ENCODE peak calls at places on chromosomes 5 and 9, in four cellular contexts. One of them, this sample, is unnamed.

GRCh38 chr9:73132034-73132776 is 19.5 kb upstream of the ANXA1 start:
- DNase-seq in neuronal stem cell: peak; percentile 30
- DNase-seq in substantia nigra: peak; percentile 23
- DNase-seq in fibroblast of lung: peak; percentile 86
- DNase-seq in this sample: no peak

GRCh38 chr9:133583111-133583510 is 26.1 kb downstream of the FAM163B start:
- DNase-seq in fibroblast of lung: no peak
- DNase-seq in substantia nigra: no peak
- DNase-seq in neuronal stem cell: no peak
- DNase-seq in this sample: no peak

GRCh38 chr5:107682533-107682932 is 11.8 kb upstream of the EFNA5 start:
- DNase-seq in substantia nigra: no peak
- DNase-seq in neuronal stem cell: no peak
- DNase-seq in fibroblast of lung: no peak
- DNase-seq in this sample: no peak

GRCh38 chr5:60312098-60312497 is 387.9 kb downstream of the DEPDC1B start:
- DNase-seq in neuronal stem cell: no peak
- DNase-seq in fibroblast of lung: no peak
- DNase-seq in substantia nigra: no peak
- DNase-seq in this sample: no peak

GRCh38 chr9:131318211-131318610 is 28.7 kb downstream of the PLPP7 start:
- DNase-seq in fibroblast of lung: no peak
- DNase-seq in substantia nigra: no peak
- DNase-seq in neuronal stem cell: no peak
- DNase-seq in this sample: peak; percentile 93

GRCh38 chr9:76729116-76729515 is 35.1 kb upstream of the PCA3 start:
- DNase-seq in substantia nigra: no peak
- DNase-seq in neuronal stem cell: no peak
- DNase-seq in fibroblast of lung: no peak
- DNase-seq in this sample: no peak

GRCh38 chr5:168291281-168291960 is at the start of gene WWC1:
- DNase-seq in neuronal stem cell: no peak
- DNase-seq in substantia nigra: peak; percentile 55
- DNase-seq in fibroblast of lung: peak; percentile 22
- DNase-seq in this sample: peak; percentile 87

GRCh38 chr9:101877439-101877838 is 139.0 kb upstream of the GRIN3A start:
- DNase-seq in substantia nigra: no peak
- DNase-seq in neuronal stem cell: no peak
- DNase-seq in fibroblast of lung: no peak
- DNase-seq in this sample: no peak

GRCh38 chr9:98332405-98332831 is 77.0 kb upstream of the TBC1D2 start:
- DNase-seq in fibroblast of lung: peak; percentile 17
- DNase-seq in substantia nigra: no peak
- DNase-seq in neuronal stem cell: no peak
- DNase-seq in this sample: no peak

GRCh38 chr5:32504923-32505596 is 60.5 kb upstream of the ZFR start:
- DNase-seq in neuronal stem cell: no peak
- DNase-seq in fibroblast of lung: peak; percentile 98
- DNase-seq in substantia nigra: peak; percentile 8
- DNase-seq in this sample: peak; percentile 53

GRCh38 chr5:32506251-32506661 is 61.7 kb upstream of the ZFR start:
- DNase-seq in fibroblast of lung: peak; percentile 67
- DNase-seq in substantia nigra: no peak
- DNase-seq in neuronal stem cell: no peak
- DNase-seq in this sample: no peak

GRCh38 chr5:32505718-32506117 is 61.2 kb upstream of the ZFR start:
- DNase-seq in substantia nigra: no peak
- DNase-seq in neuronal stem cell: no peak
- DNase-seq in fibroblast of lung: peak; percentile 88
- DNase-seq in this sample: no peak

GRCh38 chr5:32507738-32508434 is 63.3 kb upstream of the ZFR start:
- DNase-seq in neuronal stem cell: no peak
- DNase-seq in substantia nigra: no peak
- DNase-seq in fibroblast of lung: peak; percentile 65
- DNase-seq in this sample: no peak

GRCh38 chr5:32506809-32507208 is 62.3 kb upstream of the ZFR start:
- DNase-seq in substantia nigra: no peak
- DNase-seq in neuronal stem cell: no peak
- DNase-seq in fibroblast of lung: peak; percentile 71
- DNase-seq in this sample: no peak
- H3K27ac ChIP-seq in substantia nigra: no peak overlapping the region
- H3K27ac ChIP-seq in neuronal stem cell: no peak overlapping the region
- H3K27ac ChIP-seq in fibroblast of lung: peak overlapping the region; percentile 67
- H3K27ac ChIP-seq in this sample: no peak overlapping the region

DNA sequence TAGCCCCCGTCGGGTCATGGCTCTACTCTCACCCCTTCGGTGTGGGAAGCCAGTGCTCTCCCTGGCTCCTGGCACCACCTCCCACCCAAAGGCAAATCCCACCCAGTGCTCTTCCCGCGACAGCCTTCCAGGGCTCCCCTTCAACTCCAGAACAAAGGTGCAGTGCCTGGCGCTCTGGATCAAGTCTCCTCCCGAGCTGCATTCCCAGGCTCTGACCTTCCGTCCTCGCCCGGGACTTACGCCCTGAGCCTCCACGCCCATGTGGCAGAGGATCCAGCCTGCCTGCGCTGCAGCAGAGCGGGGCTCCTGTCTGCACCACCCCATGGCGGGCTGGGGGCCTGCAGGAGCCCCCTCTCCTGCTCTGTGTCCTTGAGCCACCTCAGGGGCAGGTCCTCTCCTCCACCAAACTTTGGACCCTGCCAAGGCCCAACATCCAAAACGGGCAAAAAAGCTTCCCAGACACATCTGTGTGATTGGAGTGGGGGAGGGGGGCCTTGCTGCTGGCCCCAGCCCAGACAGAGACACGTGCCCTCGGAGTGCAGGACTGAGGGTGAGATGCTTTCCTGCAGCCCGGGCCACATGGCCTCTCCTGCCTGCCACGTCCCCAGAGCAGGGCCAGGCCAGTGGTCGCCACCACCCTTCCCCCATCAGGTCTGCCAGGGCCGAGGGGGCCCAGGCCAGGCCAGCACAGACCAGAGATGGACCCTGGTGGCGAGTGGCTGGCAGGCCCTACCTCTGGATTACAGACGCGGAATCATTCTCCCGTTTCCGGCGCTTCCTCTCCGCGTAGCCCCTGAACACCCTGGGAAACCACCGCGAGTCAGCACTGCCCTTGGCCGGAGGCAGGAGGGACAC is 4.4 kb downstream of the NSMF start:
- DNase-seq in fibroblast of lung: peak; percentile 32
- DNase-seq in substantia nigra: no peak
- DNase-seq in neuronal stem cell: peak; percentile 69
- DNase-seq in this sample: no peak
- H3K27ac ChIP-seq in fibroblast of lung: no peak overlapping the region
- H3K27ac ChIP-seq in substantia nigra: no peak overlapping the region
- H3K27ac ChIP-seq in neuronal stem cell: peak overlapping the region; percentile 38
- H3K27ac ChIP-seq in this sample: no peak overlapping the region

GRCh38 chr9:70061776-70062175 is 18.1 kb downstream of the MAMDC2 start:
- DNase-seq in neuronal stem cell: no peak
- DNase-seq in fibroblast of lung: peak; percentile 16
- DNase-seq in substantia nigra: no peak
- DNase-seq in this sample: no peak

GRCh38 chr9:70056545-70056944 is 12.9 kb downstream of the MAMDC2 start:
- DNase-seq in substantia nigra: no peak
- DNase-seq in neuronal stem cell: no peak
- DNase-seq in fibroblast of lung: no peak
- DNase-seq in this sample: no peak

GRCh38 chr9:70058569-70059161 is 15.0 kb downstream of the MAMDC2 start:
- DNase-seq in fibroblast of lung: no peak
- DNase-seq in neuronal stem cell: no peak
- DNase-seq in substantia nigra: no peak
- DNase-seq in this sample: no peak

GRCh38 chr9:70060883-70061507 is 17.3 kb downstream of the MAMDC2 start:
- DNase-seq in substantia nigra: no peak
- DNase-seq in neuronal stem cell: no peak
- DNase-seq in fibroblast of lung: no peak
- DNase-seq in this sample: no peak

GRCh38 chr9:70060148-70060882 is 16.7 kb downstream of the MAMDC2 start:
- DNase-seq in substantia nigra: no peak
- DNase-seq in fibroblast of lung: no peak
- DNase-seq in neuronal stem cell: no peak
- DNase-seq in this sample: no peak
- H3K27ac ChIP-seq in substantia nigra: no peak overlapping the region
- H3K27ac ChIP-seq in fibroblast of lung: no peak overlapping the region
- H3K27ac ChIP-seq in neuronal stem cell: no peak overlapping the region
- H3K27ac ChIP-seq in this sample: no peak overlapping the region

DNA sequence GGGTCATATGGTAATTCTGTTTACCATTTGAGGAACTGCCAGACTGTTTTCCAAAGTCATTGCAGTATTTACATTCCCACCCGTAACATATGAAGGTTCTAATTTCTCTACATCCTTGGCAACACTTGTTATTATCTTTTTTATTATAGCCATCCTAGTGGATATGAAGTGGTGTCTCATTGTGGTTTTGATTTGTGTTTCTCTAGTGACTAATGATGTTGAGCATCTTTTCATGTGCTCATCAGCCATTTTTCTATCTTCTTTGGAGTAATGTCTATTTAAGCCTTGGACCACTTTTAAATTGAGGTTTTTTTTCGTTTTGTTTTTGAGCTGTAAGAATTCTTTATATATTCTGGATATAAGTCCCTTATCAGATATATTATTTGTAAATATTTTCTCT is 132.8 kb upstream of the RUSC2 start:
- DNase-seq in fibroblast of lung: no peak
- DNase-seq in substantia nigra: no peak
- DNase-seq in neuronal stem cell: no peak
- DNase-seq in this sample: no peak
- H3K27ac ChIP-seq in fibroblast of lung: no peak overlapping the region
- H3K27ac ChIP-seq in substantia nigra: no peak overlapping the region
- H3K27ac ChIP-seq in neuronal stem cell: no peak overlapping the region
- H3K27ac ChIP-seq in this sample: no peak overlapping the region

This sample was measured in WERI-Rb-1.